ENCODE peak calls at places on chromosomes 3 and 15, in nine cellular contexts. Y is naive thymus-derived CD8-positive, alpha-beta T cell; H is CD4-positive, alpha-beta memory T cell; T is aorta; P is IMR-90; F is HT1080; C is bronchial epithelial cell; M is C1 segment of cervical spinal cord; Z is coronary artery. J is an unnamed sample.

GRCh38 chr15:75675579-75676404 is 28.1 kb downstream of the SNX33 start:
- DNase-seq in H (no peak), T (no peak), M (no peak), Z (no peak), Y (no peak), F (no peak), P (no peak), C (no peak), J (no peak)

GRCh38 chr15:58865420-58865880 is 68.0 kb downstream of the SLTM start:
- DNase-seq in Y (no peak), F (no peak), H (no peak), T (no peak), M (peak; percentile 46), Z (no peak), P (no peak), C (no peak), J (no peak)

GRCh38 chr3:73004316-73004715 is 7.7 kb downstream of the PPP4R2 start:
- DNase-seq in Y (no peak), C (no peak), Z (no peak), H (no peak), P (no peak), F (no peak), T (no peak), M (no peak), J (no peak)

GRCh38 chr15:27454281-27455060 is 483.5 kb downstream of the GABRG3 start:
- DNase-seq in Y (no peak), P (peak; percentile 54), Z (no peak), T (no peak), H (no peak), M (no peak), C (peak; percentile 92), F (peak; percentile 97), J (peak; percentile 11)

GRCh38 chr3:50338989-50339388 is 1.6 kb downstream of the RASSF1 start:
- DNase-seq in T (no peak), F (no peak), Z (no peak), C (no peak), P (no peak), M (no peak), Y (no peak), H (no peak), J (no peak)

GRCh38 chr3:155032918-155033317 is 47.2 kb upstream of the MME start:
- DNase-seq in F (peak; percentile 33), Y (no peak), P (peak; percentile 57), Z (no peak), H (no peak), T (no peak), M (no peak), C (peak; percentile 6), J (peak; percentile 51)

GRCh38 chr3:50269977-50270413 is 1.0 kb downstream of the SEMA3B start:
- DNase-seq in H (no peak), T (peak; percentile 55), F (peak; percentile 54), C (peak; percentile 63), P (peak; percentile 63), Z (no peak), Y (no peak), M (no peak), J (no peak)

GRCh38 chr15:79195802-79196201 is 86.7 kb upstream of the ANKRD34C start:
- DNase-seq in F (no peak), Y (no peak), M (no peak), Z (no peak), P (no peak), C (no peak), T (no peak), H (no peak), J (no peak)

GRCh38 chr3:126084667-126085180 is 800 bp upstream of the SLC41A3 start:
- DNase-seq in F (no peak), C (peak; percentile 18), P (no peak), Y (no peak), Z (no peak), M (no peak), T (no peak), H (no peak), J (no peak)

GRCh38 chr3:165751654-165752053 is 85.6 kb downstream of the BCHE start:
- DNase-seq in H (no peak), Y (no peak), C (no peak), P (no peak), F (no peak), T (no peak), M (no peak), Z (no peak), J (no peak)

J was measured in GM04504.